ENCODE peak calls at places on chromosomes 7 and 10, in seven cellular contexts. F, M, A, H, U, O and V are unnamed samples.

GRCh38 chr7:85714182-85714581 is 527.3 kb upstream of the SEMA3D start:
- DNase-seq in F (no peak), M (no peak), A (no peak), H (no peak), U (no peak), O (no peak), V (no peak)

GRCh38 chr10:84511106-84511505 is 182.7 kb downstream of the CCSER2 start:
- DNase-seq in F (no peak), M (no peak), A (peak), H (no peak), U (no peak), O (no peak), V (no peak)

GRCh38 chr10:22016046-22016705 is 12.6 kb upstream of the DNAJC1 start:
- DNase-seq in F (no peak), M (no peak), A (no peak), H (no peak), U (no peak), O (no peak), V (no peak)

GRCh38 chr7:115136796-115137443 is 215.0 kb downstream of the MDFIC start:
- DNase-seq in F (no peak), M (no peak), A (no peak), H (no peak), U (no peak), O (no peak), V (no peak)

GRCh38 chr7:43454936-43455518 is 127.9 kb upstream of the STK17A start:
- DNase-seq in F (no peak), M (no peak), A (peak), H (peak), U (peak), O (peak), V (no peak)

GRCh38 chr7:98186452-98187137 is 24.6 kb upstream of the BHLHA15 start:
- DNase-seq in F (no peak), M (no peak), A (peak), H (no peak), U (no peak), O (no peak), V (no peak)

GRCh38 chr7:132386249-132386681 is 190.0 kb downstream of the PLXNA4 start:
- DNase-seq in F (no peak), M (peak), A (no peak), H (no peak), U (no peak), O (no peak), V (no peak)

GRCh38 chr10:84256510-84257342 is 11.9 kb downstream of the RGR start:
- DNase-seq in F (peak), M (peak), A (peak), H (peak), U (peak), O (peak), V (peak)

GRCh38 chr7:90563286-90563685 is 32.8 kb upstream of the CDK14 start:
- DNase-seq in F (no peak), M (no peak), A (no peak), H (no peak), U (no peak), O (no peak), V (no peak)